ENCODE peak calls at places on chromosomes 13 and 19, in four cellular contexts. K, X, N and L are unnamed samples.

GRCh38 chr19:43464089-43464775 is 1.2 kb downstream of the LYPD3 start:
- DNase-seq in K (peak), X (peak), N (no peak), L (peak)

GRCh38 chr19:45470147-45471081 is 2.6 kb downstream of the FOSB start:
- DNase-seq in K (no peak), X (peak), N (no peak), L (no peak)

GRCh38 chr19:8601796-8602195 is 8.7 kb downstream of the ADAMTS10 start:
- DNase-seq in K (no peak), X (no peak), N (no peak), L (no peak)

GRCh38 chr13:57636811-57637210 is 5.3 kb downstream of the PCDH17 start:
- DNase-seq in K (no peak), X (no peak), N (no peak), L (no peak)

GRCh38 chr19:16368385-16369305 is 44.0 kb downstream of the KLF2 start:
- DNase-seq in K (no peak), X (no peak), N (no peak), L (no peak)

GRCh38 chr19:14517446-14517839 is 754 bp downstream of the DNAJB1 start:
- DNase-seq in K (no peak), X (no peak), N (no peak), L (no peak)

GRCh38 chr19:1132625-1133383 is 29.0 kb downstream of the GPX4 start:
- DNase-seq in K (no peak), X (no peak), N (no peak), L (no peak)

GRCh38 chr13:20191902-20192469 is 752 bp downstream of the GJB2 start:
- DNase-seq in K (no peak), X (no peak), N (no peak), L (peak)

GRCh38 chr19:27654266-27654990 is 1558.5 kb downstream of the UQCRFS1 start:
- DNase-seq in K (no peak), X (no peak), N (no peak), L (no peak)

GRCh38 chr19:35254341-35255297 is 5.8 kb downstream of the LSR start:
- DNase-seq in K (no peak), X (no peak), N (no peak), L (no peak)

GRCh38 chr19:16824658-16825311 is 4.4 kb upstream of the SIN3B start:
- DNase-seq in K (no peak), X (no peak), N (no peak), L (no peak)

GRCh38 chr13:74907788-74908187 is 574.2 kb downstream of the TBC1D4 start:
- DNase-seq in K (no peak), X (no peak), N (no peak), L (no peak)

GRCh38 chr13:34179481-34179880 is 361.5 kb downstream of the RFC3 start:
- DNase-seq in K (no peak), X (no peak), N (no peak), L (no peak)

GRCh38 chr13:24668955-24669354 is 11.3 kb upstream of the ATP12A start:
- DNase-seq in K (no peak), X (no peak), N (no peak), L (no peak)

GRCh38 chr13:59157181-59157580 is 1006.5 kb downstream of the DIAPH3 start:
- DNase-seq in K (no peak), X (no peak), N (no peak), L (no peak)

GRCh38 chr19:13056052-13056660 is 46.5 kb downstream of the LYL1 start:
- DNase-seq in K (peak), X (no peak), N (no peak), L (peak)

GRCh38 chr19:32876919-32877285 is 7.3 kb upstream of the SLC7A9 start:
- DNase-seq in K (no peak), X (no peak), N (no peak), L (no peak)

DNA sequence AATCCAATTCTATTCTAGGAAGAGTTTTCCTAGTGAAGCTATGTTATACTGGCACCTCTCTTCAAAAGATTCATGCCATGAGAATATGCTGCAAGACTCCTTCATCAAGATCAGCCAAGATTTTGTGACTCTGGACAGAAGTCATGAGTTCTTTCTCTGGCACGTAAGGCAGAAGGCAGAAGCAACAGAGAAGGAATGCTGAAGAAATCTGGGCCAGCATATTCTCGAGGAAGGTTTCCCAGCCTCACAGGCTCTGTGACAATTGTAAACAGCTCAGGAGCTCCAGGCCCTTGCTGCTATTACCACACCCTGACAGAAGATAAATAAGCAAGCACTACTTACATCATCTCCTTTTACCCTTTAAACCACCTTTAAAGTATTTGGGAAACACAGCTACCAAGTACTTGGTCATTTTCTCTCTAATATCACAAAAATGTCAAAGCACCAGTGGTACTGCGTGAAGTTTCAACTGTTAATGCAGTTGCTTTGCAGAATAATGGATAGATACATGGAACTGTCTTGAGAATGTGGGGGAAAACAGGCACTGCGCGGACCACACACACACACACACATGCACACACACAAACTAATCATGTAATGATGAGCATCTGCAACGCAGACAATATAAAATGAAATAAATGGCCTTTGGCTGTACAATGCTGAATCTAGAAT is 55.4 kb downstream of the INTS6 start:
- DNase-seq in K (peak), X (no peak), N (no peak), L (no peak)
- TF ChIP-seq USF1 in K (no peak), X (no peak), N (no peak), L (no peak)

GRCh38 chr13:32914686-32915085 is 101.5 kb upstream of the KL start:
- DNase-seq in K (no peak), X (no peak), N (no peak), L (no peak)
- TF ChIP-seq USF1 in K (no peak), X (no peak), N (no peak), L (no peak)

DNA sequence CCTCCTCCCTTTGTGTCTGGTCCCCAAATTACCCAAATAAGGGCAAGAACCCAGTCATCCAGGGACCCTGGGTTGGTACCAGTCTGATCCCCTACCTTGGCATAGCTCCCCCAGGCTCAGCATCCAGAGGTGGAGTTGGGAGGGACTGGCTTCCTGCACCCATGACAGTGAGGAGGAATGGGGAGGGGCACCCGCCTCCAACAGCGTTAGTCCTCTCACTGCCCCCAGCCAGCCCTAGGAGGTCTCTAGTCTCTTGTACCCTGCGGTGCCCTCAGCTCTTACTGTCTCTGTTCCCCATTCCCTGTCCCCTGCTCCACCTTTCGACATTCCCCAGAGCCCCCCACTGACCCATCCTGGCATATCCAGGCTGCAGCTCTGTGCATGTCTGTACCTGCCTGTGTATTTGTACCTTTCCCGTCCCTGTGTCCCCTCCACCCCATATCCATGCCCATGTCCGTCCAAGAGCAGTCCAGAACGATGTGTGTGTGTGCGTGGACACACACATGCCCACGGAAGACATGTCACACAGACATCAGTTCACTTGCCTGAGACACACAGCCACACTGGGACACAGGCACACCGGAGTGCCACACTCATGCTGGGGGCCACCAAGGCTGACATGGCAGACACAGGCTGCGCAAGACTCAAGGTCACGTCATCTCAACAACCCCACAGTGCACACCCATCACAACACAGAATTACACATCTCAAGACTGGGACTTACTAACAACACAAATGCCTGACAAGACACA is 17.8 kb downstream of the ERFL start:
- DNase-seq in K (no peak), X (peak), N (no peak), L (no peak)
- TF ChIP-seq USF1 in K (no peak), X (no peak), N (no peak), L (no peak)

GRCh38 chr13:49374585-49375290 is 69.1 kb downstream of the CAB39L start:
- DNase-seq in K (no peak), X (peak), N (no peak), L (no peak)
- TF ChIP-seq USF1 in K (no peak), X (no peak), N (no peak), L (no peak)

DNA sequence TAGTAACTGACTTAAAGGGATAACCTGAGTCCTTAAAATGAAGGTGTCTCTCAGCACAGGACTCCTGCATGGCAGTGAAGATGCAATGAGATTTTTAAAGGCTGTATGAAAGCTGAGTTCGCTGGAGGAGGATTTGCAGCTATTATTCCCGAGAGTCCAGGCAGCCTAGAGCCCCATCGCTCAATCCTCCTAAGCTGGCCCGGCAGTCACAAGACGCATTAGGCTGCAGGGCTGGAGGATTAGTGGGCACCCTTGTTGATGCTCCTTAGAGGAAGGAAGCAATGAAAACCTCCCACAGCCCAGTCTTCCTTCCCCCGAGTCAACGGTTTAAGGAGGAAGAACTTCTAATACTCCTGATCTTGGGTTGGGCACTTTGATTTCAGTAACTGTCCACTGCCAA is 239.5 kb downstream of the EFNB2 start:
- DNase-seq in K (no peak), X (no peak), N (no peak), L (no peak)
- TF ChIP-seq USF1 in K (no peak), X (no peak), N (no peak), L (no peak)

GRCh38 chr13:54799621-54800226 is 1771.1 kb downstream of the OLFM4 start:
- DNase-seq in K (no peak), X (no peak), N (no peak), L (no peak)
- TF ChIP-seq USF1 in K (no peak), X (no peak), N (no peak), L (no peak)

GRCh38 chr19:6481541-6482342 is at the start of gene DENND1C:
- DNase-seq in K (peak), X (peak), N (peak), L (peak)
- TF ChIP-seq USF1 in K (no peak), X (no peak), N (no peak), L (no peak)

GRCh38 chr19:55472463-55472862 is 4.0 kb upstream of the ZNF628 start:
- DNase-seq in K (no peak), X (no peak), N (no peak), L (no peak)
- TF ChIP-seq USF1 in K (no peak), X (no peak), N (no peak), L (no peak)

DNA sequence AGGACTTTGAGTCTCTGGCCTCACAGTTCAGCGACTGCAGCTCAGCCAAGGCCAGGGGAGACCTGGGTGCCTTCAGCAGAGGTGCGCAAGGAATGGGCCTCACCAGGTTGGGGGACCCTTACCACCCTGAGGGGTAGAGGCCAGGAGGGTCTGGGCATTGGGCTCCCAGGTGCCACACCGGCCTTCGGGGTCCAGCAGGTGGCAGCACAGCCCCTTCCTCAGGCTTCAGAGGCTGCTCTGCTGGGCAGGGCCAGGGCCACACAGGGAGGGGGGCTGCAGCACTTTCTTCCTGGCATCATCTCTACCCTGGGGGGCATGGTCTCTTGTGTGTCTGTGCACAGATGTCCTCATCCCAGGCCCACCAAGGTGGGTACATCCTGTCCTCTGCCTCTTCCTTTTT is 12.9 kb downstream of the PIN1 start:
- DNase-seq in K (peak), X (no peak), N (no peak), L (peak)
- TF ChIP-seq USF1 in K (no peak), X (no peak), N (no peak), L (no peak)

DNA sequence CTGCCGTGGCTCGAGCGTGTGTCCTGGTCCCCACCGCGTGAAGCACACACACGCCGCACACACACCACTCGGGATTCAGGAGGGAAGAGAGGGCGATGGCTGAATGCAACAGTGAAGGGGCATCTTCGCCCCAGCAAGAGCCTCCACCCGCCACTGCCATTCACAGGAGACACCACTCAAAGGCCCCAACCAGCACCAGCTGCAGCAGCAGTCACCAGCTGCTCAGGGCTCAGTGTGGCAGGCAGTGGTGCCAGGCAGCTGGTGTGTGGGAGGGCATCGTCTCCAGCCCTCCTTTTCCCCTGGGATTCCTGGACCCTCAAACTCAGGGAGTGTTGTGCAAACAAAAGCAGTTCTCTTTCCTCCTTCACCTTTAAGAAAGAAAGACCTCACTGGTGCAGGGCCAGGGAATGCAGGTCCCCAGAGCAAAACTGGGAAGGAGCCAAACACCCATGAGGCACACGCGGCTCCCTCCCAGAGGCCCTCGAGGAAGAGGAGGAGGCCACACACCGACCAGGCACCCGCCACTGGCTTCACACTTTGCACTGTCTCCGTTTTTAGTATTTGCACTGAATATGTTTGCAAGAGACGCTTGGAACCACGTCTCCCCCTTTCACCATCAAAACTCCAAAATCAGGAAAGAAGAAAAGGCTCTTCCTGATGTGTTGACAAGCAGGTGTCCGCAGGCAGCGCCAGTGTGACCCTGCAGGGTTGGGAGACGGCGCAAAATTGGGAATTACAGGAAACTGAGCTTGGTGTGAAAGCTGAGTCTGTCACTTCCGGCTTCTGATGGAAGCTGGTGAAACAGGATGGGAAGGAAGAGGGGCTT is 26.5 kb upstream of the F7 start:
- DNase-seq in K (no peak), X (no peak), N (no peak), L (no peak)
- TF ChIP-seq USF1 in K (no peak), X (no peak), N (no peak), L (no peak)